ENCODE peak calls at places on chromosomes 7 and 10, in four cellular contexts. One of them, this sample, is unnamed.
A peak's percentile ranks its signal among the peaks of the same experiment; 100 is the strongest.

GRCh38 chr10:125010362-125010761 is 68.4 kb downstream of the ZRANB1 start:
- DNase-seq in NCI-H2171 treated with DMSO at 0.1 percent for 48 hours: no peak
- DNase-seq in NCI-H187 treated with DMSO at 0.1 percent for 48 hours: no peak
- DNase-seq in AG08396: no peak
- DNase-seq in this sample: no peak

GRCh38 chr7:139639563-139639962 is 116.1 kb downstream of the CLEC2L start:
- DNase-seq in NCI-H2171 treated with DMSO at 0.1 percent for 48 hours: no peak
- DNase-seq in NCI-H187 treated with DMSO at 0.1 percent for 48 hours: no peak
- DNase-seq in AG08396: no peak
- DNase-seq in this sample: no peak

GRCh38 chr10:105875050-105875449 is 1234.0 kb downstream of the SORCS3 start:
- DNase-seq in NCI-H2171 treated with DMSO at 0.1 percent for 48 hours: no peak
- DNase-seq in NCI-H187 treated with DMSO at 0.1 percent for 48 hours: no peak
- DNase-seq in AG08396: no peak
- DNase-seq in this sample: no peak

GRCh38 chr7:80885774-80886173 is 33.1 kb downstream of the SEMA3C start:
- DNase-seq in NCI-H2171 treated with DMSO at 0.1 percent for 48 hours: peak; percentile 17
- DNase-seq in NCI-H187 treated with DMSO at 0.1 percent for 48 hours: no peak
- DNase-seq in AG08396: no peak
- DNase-seq in this sample: no peak

GRCh38 chr10:66747451-66747850 is 178.4 kb upstream of the LRRTM3 start:
- DNase-seq in NCI-H2171 treated with DMSO at 0.1 percent for 48 hours: no peak
- DNase-seq in NCI-H187 treated with DMSO at 0.1 percent for 48 hours: no peak
- DNase-seq in AG08396: peak; percentile 3
- DNase-seq in this sample: peak; percentile 6

GRCh38 chr7:76282344-76283253 is 19.9 kb upstream of the HSPB1 start:
- DNase-seq in NCI-H2171 treated with DMSO at 0.1 percent for 48 hours: no peak
- DNase-seq in NCI-H187 treated with DMSO at 0.1 percent for 48 hours: no peak
- DNase-seq in AG08396: peak; percentile 60
- DNase-seq in this sample: peak; percentile 89

GRCh38 chr10:3773465-3774017 is 11.5 kb downstream of the KLF6 start:
- DNase-seq in NCI-H2171 treated with DMSO at 0.1 percent for 48 hours: no peak
- DNase-seq in NCI-H187 treated with DMSO at 0.1 percent for 48 hours: no peak
- DNase-seq in AG08396: no peak
- DNase-seq in this sample: peak; percentile 49

GRCh38 chr7:129949292-129950133 is 3.2 kb downstream of the UBE2H start:
- DNase-seq in NCI-H2171 treated with DMSO at 0.1 percent for 48 hours: peak; percentile 38
- DNase-seq in NCI-H187 treated with DMSO at 0.1 percent for 48 hours: no peak
- DNase-seq in AG08396: peak; percentile 72
- DNase-seq in this sample: peak; percentile 91

GRCh38 chr7:95688931-95689453 is 83.4 kb upstream of the DYNC1I1 start:
- DNase-seq in NCI-H2171 treated with DMSO at 0.1 percent for 48 hours: no peak
- DNase-seq in NCI-H187 treated with DMSO at 0.1 percent for 48 hours: no peak
- DNase-seq in AG08396: no peak
- DNase-seq in this sample: no peak

GRCh38 chr7:40282858-40283257 is 148.1 kb downstream of the SUGCT start:
- DNase-seq in NCI-H2171 treated with DMSO at 0.1 percent for 48 hours: no peak
- DNase-seq in NCI-H187 treated with DMSO at 0.1 percent for 48 hours: no peak
- DNase-seq in AG08396: no peak
- DNase-seq in this sample: no peak

GRCh38 chr10:91381562-91381923 is 28.6 kb upstream of the HECTD2 start:
- DNase-seq in NCI-H2171 treated with DMSO at 0.1 percent for 48 hours: peak; percentile 46
- DNase-seq in NCI-H187 treated with DMSO at 0.1 percent for 48 hours: no peak
- DNase-seq in AG08396: no peak
- DNase-seq in this sample: peak; percentile 19

GRCh38 chr7:155878250-155878649 is 66.0 kb upstream of the SHH start:
- DNase-seq in NCI-H2171 treated with DMSO at 0.1 percent for 48 hours: no peak
- DNase-seq in NCI-H187 treated with DMSO at 0.1 percent for 48 hours: no peak
- DNase-seq in AG08396: no peak
- DNase-seq in this sample: no peak

GRCh38 chr7:156152380-156152779 is 340.1 kb upstream of the SHH start:
- DNase-seq in NCI-H2171 treated with DMSO at 0.1 percent for 48 hours: no peak
- DNase-seq in NCI-H187 treated with DMSO at 0.1 percent for 48 hours: no peak
- DNase-seq in AG08396: no peak
- DNase-seq in this sample: no peak

GRCh38 chr7:105230486-105230885 is 158.2 kb downstream of the SRPK2 start:
- DNase-seq in NCI-H2171 treated with DMSO at 0.1 percent for 48 hours: no peak
- DNase-seq in NCI-H187 treated with DMSO at 0.1 percent for 48 hours: no peak
- DNase-seq in AG08396: no peak
- DNase-seq in this sample: no peak

GRCh38 chr7:150415161-150416160 is 35.0 kb upstream of the GIMAP8 start:
- DNase-seq in NCI-H2171 treated with DMSO at 0.1 percent for 48 hours: no peak
- DNase-seq in NCI-H187 treated with DMSO at 0.1 percent for 48 hours: peak; percentile 47
- DNase-seq in AG08396: no peak
- DNase-seq in this sample: no peak

GRCh38 chr10:125756196-125756595 is 19.4 kb downstream of the MMP21 start:
- DNase-seq in NCI-H2171 treated with DMSO at 0.1 percent for 48 hours: no peak
- DNase-seq in NCI-H187 treated with DMSO at 0.1 percent for 48 hours: no peak
- DNase-seq in AG08396: no peak
- DNase-seq in this sample: no peak

GRCh38 chr10:22816298-22816653 is 101.9 kb upstream of the PIP4K2A start:
- DNase-seq in NCI-H2171 treated with DMSO at 0.1 percent for 48 hours: no peak
- DNase-seq in NCI-H187 treated with DMSO at 0.1 percent for 48 hours: no peak
- DNase-seq in AG08396: peak; percentile 53
- DNase-seq in this sample: peak; percentile 69

GRCh38 chr7:234712-235553 is 42.6 kb downstream of the FAM20C start:
- DNase-seq in NCI-H2171 treated with DMSO at 0.1 percent for 48 hours: no peak
- DNase-seq in NCI-H187 treated with DMSO at 0.1 percent for 48 hours: no peak
- DNase-seq in AG08396: peak; percentile 87
- DNase-seq in this sample: no peak

GRCh38 chr7:42014625-42015412 is 222.2 kb downstream of the GLI3 start:
- DNase-seq in NCI-H2171 treated with DMSO at 0.1 percent for 48 hours: no peak
- DNase-seq in NCI-H187 treated with DMSO at 0.1 percent for 48 hours: no peak
- DNase-seq in AG08396: peak; percentile 12
- DNase-seq in this sample: no peak

GRCh38 chr10:97434557-97434956 is 8.6 kb downstream of the PGAM1 start:
- DNase-seq in NCI-H2171 treated with DMSO at 0.1 percent for 48 hours: no peak
- DNase-seq in NCI-H187 treated with DMSO at 0.1 percent for 48 hours: no peak
- DNase-seq in AG08396: no peak
- DNase-seq in this sample: no peak

GRCh38 chr7:91034459-91035368 is 229.5 kb upstream of the FZD1 start:
- DNase-seq in NCI-H2171 treated with DMSO at 0.1 percent for 48 hours: peak; percentile 56
- DNase-seq in NCI-H187 treated with DMSO at 0.1 percent for 48 hours: peak; percentile 46
- DNase-seq in AG08396: peak; percentile 52
- DNase-seq in this sample: peak; percentile 75

GRCh38 chr7:1120791-1121190 is 32.9 kb downstream of the GPER1 start:
- DNase-seq in NCI-H2171 treated with DMSO at 0.1 percent for 48 hours: no peak
- DNase-seq in NCI-H187 treated with DMSO at 0.1 percent for 48 hours: no peak
- DNase-seq in AG08396: no peak
- DNase-seq in this sample: peak; percentile 86

GRCh38 chr10:131831561-131831960 is 69.2 kb upstream of the PPP2R2D start:
- DNase-seq in NCI-H2171 treated with DMSO at 0.1 percent for 48 hours: no peak
- DNase-seq in NCI-H187 treated with DMSO at 0.1 percent for 48 hours: no peak
- DNase-seq in AG08396: no peak
- DNase-seq in this sample: peak; percentile 8

GRCh38 chr10:44809652-44810051 is 101.5 kb upstream of the TMEM72 start:
- DNase-seq in NCI-H2171 treated with DMSO at 0.1 percent for 48 hours: no peak
- DNase-seq in NCI-H187 treated with DMSO at 0.1 percent for 48 hours: no peak
- DNase-seq in AG08396: no peak
- DNase-seq in this sample: no peak

GRCh38 chr7:142819530-142819929 is 35.3 kb upstream of the EPHB6 start:
- DNase-seq in NCI-H2171 treated with DMSO at 0.1 percent for 48 hours: no peak
- DNase-seq in NCI-H187 treated with DMSO at 0.1 percent for 48 hours: no peak
- DNase-seq in AG08396: no peak
- DNase-seq in this sample: no peak

GRCh38 chr10:77165445-77166316 is 471.9 kb downstream of the KCNMA1 start:
- DNase-seq in NCI-H2171 treated with DMSO at 0.1 percent for 48 hours: peak; percentile 64
- DNase-seq in NCI-H187 treated with DMSO at 0.1 percent for 48 hours: peak; percentile 11
- DNase-seq in AG08396: peak; percentile 46
- DNase-seq in this sample: no peak

GRCh38 chr7:151813445-151813844 is 63.5 kb downstream of the PRKAG2 start:
- DNase-seq in NCI-H2171 treated with DMSO at 0.1 percent for 48 hours: no peak
- DNase-seq in NCI-H187 treated with DMSO at 0.1 percent for 48 hours: no peak
- DNase-seq in AG08396: no peak
- DNase-seq in this sample: peak; percentile 46

GRCh38 chr10:104333728-104334373 is 4.4 kb downstream of the ITPRIP start:
- DNase-seq in NCI-H2171 treated with DMSO at 0.1 percent for 48 hours: no peak
- DNase-seq in NCI-H187 treated with DMSO at 0.1 percent for 48 hours: no peak
- DNase-seq in AG08396: no peak
- DNase-seq in this sample: no peak

GRCh38 chr7:32163141-32163806 is 93.1 kb upstream of the PDE1C start:
- DNase-seq in NCI-H2171 treated with DMSO at 0.1 percent for 48 hours: no peak
- DNase-seq in NCI-H187 treated with DMSO at 0.1 percent for 48 hours: no peak
- DNase-seq in AG08396: peak; percentile 80
- DNase-seq in this sample: peak; percentile 73

GRCh38 chr7:18975276-18975675 is 142.2 kb downstream of the TWIST1 start:
- DNase-seq in NCI-H2171 treated with DMSO at 0.1 percent for 48 hours: peak; percentile 45
- DNase-seq in NCI-H187 treated with DMSO at 0.1 percent for 48 hours: no peak
- DNase-seq in AG08396: no peak
- DNase-seq in this sample: no peak

GRCh38 chr7:17041324-17041723 is 159.5 kb upstream of the AGR3 start:
- DNase-seq in NCI-H2171 treated with DMSO at 0.1 percent for 48 hours: no peak
- DNase-seq in NCI-H187 treated with DMSO at 0.1 percent for 48 hours: no peak
- DNase-seq in AG08396: peak; percentile 54
- DNase-seq in this sample: no peak

GRCh38 chr7:7992502-7992901 is 23.9 kb downstream of the GLCCI1 start:
- DNase-seq in NCI-H2171 treated with DMSO at 0.1 percent for 48 hours: no peak
- DNase-seq in NCI-H187 treated with DMSO at 0.1 percent for 48 hours: no peak
- DNase-seq in AG08396: no peak
- DNase-seq in this sample: no peak

GRCh38 chr7:142562688-142563087 is 186.6 kb upstream of the PRSS1 start:
- DNase-seq in NCI-H2171 treated with DMSO at 0.1 percent for 48 hours: no peak
- DNase-seq in NCI-H187 treated with DMSO at 0.1 percent for 48 hours: no peak
- DNase-seq in AG08396: no peak
- DNase-seq in this sample: no peak

This sample was measured in osteoblast.